ENCODE peak calls at places on chromosomes 13 and 19, in five cellular contexts. P is natural killer cell, N is fibroblast of the aortic adventitia, A is mucosa of descending colon, D is psoas muscle. O is an unnamed sample.

GRCh38 chr13:33940898-33941297 is 122.9 kb downstream of the RFC3 start:
- DNase-seq in D (no peak), A (no peak), P (no peak), N (peak), O (no peak)

GRCh38 chr19:7926727-7927604 is 1.0 kb upstream of the CTXN1 start:
- DNase-seq in P (no peak), A (peak), D (peak), N (no peak), O (no peak)

GRCh38 chr19:52734340-52734892 is 428 bp downstream of the ZNF611 start:
- DNase-seq in A (peak), P (no peak), N (peak), D (no peak), O (no peak)

GRCh38 chr19:46299004-46299509 is 2.2 kb downstream of the HIF3A start:
- DNase-seq in D (peak), P (no peak), N (peak), A (peak), O (peak)

GRCh38 chr13:23753523-23753922 is 135.7 kb downstream of the MIPEP start:
- DNase-seq in D (no peak), N (peak), A (no peak), P (no peak), O (peak)

GRCh38 chr13:45409993-45410392 is 8.2 kb downstream of the SLC25A30 start:
- DNase-seq in P (no peak), A (no peak), N (no peak), D (no peak), O (no peak)

GRCh38 chr19:6610934-6611370 is 20.0 kb upstream of the CD70 start:
- DNase-seq in A (no peak), N (peak), D (no peak), P (no peak), O (peak)

GRCh38 chr19:42540071-42540553 is 11.8 kb upstream of the CEACAM1 start:
- DNase-seq in N (peak), A (peak), P (no peak), D (no peak), O (no peak)

GRCh38 chr13:23859904-23860303 is 29.3 kb downstream of the MIPEP start:
- DNase-seq in P (no peak), N (no peak), A (no peak), D (no peak), O (no peak)

GRCh38 chr19:49930483-49931011 is 1.2 kb upstream of the NUP62 start:
- DNase-seq in P (peak), N (peak), A (peak), D (peak), O (no peak)

GRCh38 chr19:44757735-44758505 is 9.4 kb downstream of the BCL3 start:
- DNase-seq in N (peak), A (peak), D (peak), P (no peak), O (peak)

GRCh38 chr19:5436101-5436947 is 18.9 kb upstream of the ZNRF4 start:
- DNase-seq in D (no peak), A (no peak), P (no peak), N (peak), O (peak)

GRCh38 chr19:53254451-53255341 is at the start of gene ZNF677:
- DNase-seq in A (peak), N (peak), D (peak), P (peak), O (peak)

GRCh38 chr19:12330340-12330739 is 3.1 kb downstream of the ZNF563 start:
- DNase-seq in D (no peak), A (no peak), N (no peak), P (no peak), O (no peak)

GRCh38 chr13:41925014-41925413 is 35.9 kb downstream of the VWA8 start:
- DNase-seq in A (no peak), D (no peak), P (no peak), N (no peak), O (no peak)

GRCh38 chr13:41934120-41934519 is 26.8 kb downstream of the VWA8 start:
- DNase-seq in P (no peak), N (no peak), A (no peak), D (no peak), O (no peak)

GRCh38 chr13:41934994-41935393 is 25.9 kb downstream of the VWA8 start:
- DNase-seq in A (no peak), D (no peak), P (no peak), N (no peak), O (no peak)

GRCh38 chr13:41931337-41931736 is 29.6 kb downstream of the VWA8 start:
- DNase-seq in D (no peak), P (no peak), A (no peak), N (peak), O (peak)

GRCh38 chr13:41930154-41930553 is 30.8 kb downstream of the VWA8 start:
- DNase-seq in P (no peak), A (no peak), N (no peak), D (no peak), O (no peak)
- TF ChIP-seq CTCF in P (no peak), A (no peak), N (no peak), D (no peak), O (no peak)

GRCh38 chr13:109606404-109607028 is 179.9 kb downstream of the IRS2 start:
- DNase-seq in A (no peak), N (no peak), P (no peak), D (no peak), O (no peak)

GRCh38 chr13:109608503-109608902 is 177.9 kb downstream of the IRS2 start:
- DNase-seq in N (no peak), A (no peak), P (no peak), D (no peak), O (no peak)

GRCh38 chr13:109611912-109612691 is 174.3 kb downstream of the IRS2 start:
- DNase-seq in P (no peak), N (no peak), D (no peak), A (no peak), O (no peak)

GRCh38 chr13:109608032-109608431 is 178.4 kb downstream of the IRS2 start:
- DNase-seq in N (no peak), A (no peak), P (no peak), D (no peak), O (no peak)

DNA sequence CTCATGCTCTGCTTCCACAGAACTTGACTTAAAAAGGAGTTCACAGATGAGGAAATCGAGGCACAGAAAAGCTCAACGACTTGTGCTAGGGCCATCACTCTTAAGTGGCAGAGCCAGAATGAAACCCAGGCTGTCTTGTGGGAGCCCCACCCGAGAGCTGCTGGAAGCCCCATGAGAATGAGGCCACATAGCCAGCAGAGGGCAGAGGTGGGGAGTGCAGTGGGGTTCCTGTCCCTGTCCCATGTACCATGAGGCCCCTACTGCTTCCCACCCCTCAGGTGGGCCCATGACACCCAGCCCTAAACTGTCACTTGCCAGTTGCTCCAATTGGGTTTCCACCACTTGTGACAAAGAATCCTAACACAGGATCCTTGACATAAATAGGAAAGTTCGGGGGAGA is 175.9 kb downstream of the IRS2 start:
- DNase-seq in P (peak), D (no peak), A (peak), N (no peak), O (no peak)
- TF ChIP-seq CTCF in P (peak), D (peak), A (peak), N (peak), O (peak)

GRCh38 chr13:25085125-25085742 is 10.7 kb upstream of the PABPC3 start:
- DNase-seq in P (no peak), A (no peak), N (peak), D (no peak), O (peak)
- TF ChIP-seq CTCF in P (peak), A (peak), N (peak), D (no peak), O (peak)

GRCh38 chr13:91406619-91407018 is 8.2 kb downstream of the GPC5 start:
- DNase-seq in D (no peak), A (no peak), N (peak), P (no peak), O (peak)
- TF ChIP-seq CTCF in D (peak), A (no peak), N (peak), P (peak), O (peak)

GRCh38 chr19:33022472-33023116 is 42.1 kb downstream of the RHPN2 start:
- DNase-seq in P (no peak), D (no peak), A (no peak), N (no peak), O (no peak)
- TF ChIP-seq CTCF in P (no peak), D (no peak), A (no peak), N (no peak), O (peak)

GRCh38 chr13:38636106-38636505 is 50.8 kb upstream of the FREM2 start:
- DNase-seq in D (no peak), P (no peak), A (no peak), N (no peak), O (no peak)

GRCh38 chr13:38637576-38637975 is 49.3 kb upstream of the FREM2 start:
- DNase-seq in A (no peak), N (no peak), P (no peak), D (no peak), O (no peak)

GRCh38 chr13:38636756-38637155 is 50.1 kb upstream of the FREM2 start:
- DNase-seq in N (no peak), A (no peak), P (no peak), D (no peak), O (no peak)

GRCh38 chr13:38641164-38641948 is 45.5 kb upstream of the FREM2 start:
- DNase-seq in N (no peak), D (no peak), P (no peak), A (no peak), O (no peak)
- TF ChIP-seq CTCF in N (peak), D (no peak), P (no peak), A (no peak), O (peak)

GRCh38 chr19:3653081-3653795 is 26.6 kb upstream of the CACTIN start:
- DNase-seq in A (no peak), P (no peak), N (no peak), D (no peak), O (no peak)

GRCh38 chr19:3652422-3652821 is 25.8 kb upstream of the CACTIN start:
- DNase-seq in N (no peak), A (no peak), D (no peak), P (no peak), O (no peak)

GRCh38 chr19:3649888-3650287 is 23.3 kb upstream of the CACTIN start:
- DNase-seq in P (no peak), N (no peak), A (no peak), D (no peak), O (no peak)

GRCh38 chr19:3653865-3654513 is 27.4 kb upstream of the CACTIN start:
- DNase-seq in N (no peak), A (no peak), D (no peak), P (no peak), O (no peak)

GRCh38 chr19:3651684-3652083 is 25.1 kb upstream of the CACTIN start:
- DNase-seq in A (no peak), N (no peak), P (no peak), D (no peak), O (no peak)
- TF ChIP-seq CTCF in A (no peak), N (no peak), P (no peak), D (no peak), O (no peak)